ENCODE peak calls at places on chromosomes 4 and X, in ten cellular contexts. P is right cardiac atrium; W is stimulated activated CD4-positive, alpha-beta T cell treated with anti-CD3 and anti-CD28 coated beads, Interleukin-15, amount 100 ng/mL, for 1 hour; B is naive thymus-derived CD4-positive, alpha-beta T cell; Z is NCI-H1048; K is GM03348; D is lung microvascular endothelial cell; H is tibial nerve; G is amniotic stem cell; L is H9. I is an unnamed sample.

GRCh38 chr4:108170729-108171540 is 2.2 kb upstream of the LEF1 start:
- DNase-seq in G (no peak), W (no peak), B (no peak), P (no peak), L (no peak), D (no peak), Z (no peak), K (no peak), H (no peak), I (no peak)

GRCh38 chr4:162497564-162498167 is 333.9 kb upstream of the FSTL5 start:
- DNase-seq in H (no peak), G (no peak), D (peak; percentile 60), K (peak; percentile 53), B (no peak), P (no peak), W (no peak), Z (no peak), L (no peak), I (no peak)

GRCh38 chrX:37825225-37825842 is 22.0 kb downstream of the DYNLT3 start:
- DNase-seq in H (peak; percentile 20), G (no peak), L (peak; percentile 25), D (peak; percentile 53), Z (peak; percentile 5), P (peak; percentile 25), K (peak; percentile 20), B (peak; percentile 30), W (peak; percentile 11), I (peak; percentile 28)

GRCh38 chr4:17528526-17529165 is 13.7 kb downstream of the CLRN2 start:
- DNase-seq in W (no peak), G (no peak), D (no peak), Z (no peak), B (no peak), H (no peak), P (no peak), K (no peak), L (no peak), I (no peak)

GRCh38 chr4:169184236-169184635 is 86.5 kb downstream of the SH3RF1 start:
- DNase-seq in P (no peak), L (no peak), Z (no peak), D (no peak), W (no peak), H (no peak), K (peak; percentile 34), G (no peak), B (no peak), I (no peak)

GRCh38 chrX:17944833-17945497 is 83.9 kb upstream of the RAI2 start:
- DNase-seq in W (no peak), K (peak; percentile 2), H (no peak), L (no peak), B (no peak), D (peak; percentile 19), P (no peak), Z (no peak), G (no peak), I (no peak)

GRCh38 chrX:129693343-129693742 is 38.6 kb upstream of the APLN start:
- DNase-seq in H (no peak), L (no peak), D (no peak), P (no peak), Z (no peak), B (no peak), K (no peak), G (no peak), W (no peak), I (no peak)

GRCh38 chr4:84484274-84484673 is 14.8 kb downstream of the NKX6-1 start:
- DNase-seq in Z (no peak), D (no peak), K (no peak), L (peak; percentile 45), G (no peak), H (no peak), P (no peak), B (no peak), W (no peak), I (no peak)

GRCh38 chr4:86218721-86219481 is 141.0 kb downstream of the MAPK10 start:
- DNase-seq in Z (no peak), W (no peak), K (peak; percentile 11), H (no peak), B (no peak), P (no peak), D (no peak), L (no peak), G (no peak), I (no peak)

GRCh38 chr4:79575709-79576479 is 167.9 kb upstream of the GK2 start:
- DNase-seq in K (no peak), B (no peak), H (no peak), G (no peak), L (no peak), P (peak; percentile 17), D (no peak), Z (no peak), W (no peak), I (no peak)

GRCh38 chr4:71296945-71297344 is 41.9 kb upstream of the SLC4A4 start:
- DNase-seq in B (no peak), W (no peak), Z (no peak), L (no peak), H (no peak), G (no peak), D (no peak), K (no peak), P (no peak), I (no peak)

GRCh38 chr4:111837761-111838160 is 307.5 kb upstream of the FAM241A start:
- DNase-seq in P (no peak), H (no peak), Z (no peak), K (no peak), L (no peak), G (no peak), D (no peak), W (no peak), B (no peak), I (no peak)

GRCh38 chrX:35276115-35276514 is 333.5 kb downstream of the FAM47B start:
- DNase-seq in P (no peak), D (no peak), W (no peak), B (no peak), H (no peak), G (no peak), Z (no peak), K (no peak), L (no peak), I (no peak)

GRCh38 chrX:82384401-82384800 is 1123.7 kb upstream of the POU3F4 start:
- DNase-seq in P (no peak), Z (no peak), H (no peak), D (no peak), W (no peak), L (no peak), G (no peak), K (no peak), B (no peak), I (no peak)

GRCh38 chrX:134542485-134542884 is 82.5 kb downstream of the HPRT1 start:
- DNase-seq in H (no peak), Z (no peak), B (no peak), D (peak; percentile 22), W (no peak), K (peak; percentile 46), L (no peak), P (no peak), G (no peak), I (no peak)

GRCh38 chr4:26105815-26106699 is 192.0 kb downstream of the SMIM20 start:
- DNase-seq in Z (no peak), W (no peak), G (no peak), P (no peak), D (peak; percentile 92), K (peak; percentile 42), L (no peak), H (no peak), B (no peak), I (no peak)

GRCh38 chrX:57044226-57044625 is 48.9 kb upstream of the SPIN3 start:
- DNase-seq in L (no peak), B (no peak), W (no peak), P (no peak), D (no peak), Z (no peak), G (no peak), H (no peak), K (no peak), I (no peak)

GRCh38 chrX:110915120-110915519 is 119.5 kb upstream of the CHRDL1 start:
- DNase-seq in B (no peak), Z (no peak), K (peak; percentile 63), W (no peak), H (no peak), P (no peak), L (no peak), G (no peak), D (no peak), I (no peak)

GRCh38 chr4:149176019-149176418 is 639.6 kb downstream of the IQCM start:
- DNase-seq in D (no peak), K (no peak), G (no peak), Z (no peak), H (no peak), P (no peak), W (no peak), L (peak; percentile 51), B (no peak), I (no peak)

GRCh38 chr4:304987-305680 is at the start of gene ZNF732:
- DNase-seq in G (no peak), K (peak; percentile 36), H (no peak), Z (no peak), W (no peak), D (peak; percentile 67), B (no peak), P (peak; percentile 54), L (no peak), I (peak; percentile 91)

GRCh38 chr4:86895692-86896488 is 3.7 kb upstream of the C4orf36 start:
- DNase-seq in P (no peak), B (no peak), G (peak; percentile 74), Z (peak; percentile 55), D (peak; percentile 77), W (no peak), H (no peak), L (no peak), K (peak; percentile 74), I (no peak)

GRCh38 chrX:67780694-67781109 is 236.9 kb downstream of the AR start:
- DNase-seq in G (peak; percentile 1), W (no peak), Z (no peak), B (no peak), H (peak; percentile 41), L (no peak), K (peak; percentile 68), D (peak; percentile 82), P (peak; percentile 89), I (no peak)

GRCh38 chrX:52416816-52417215 is 48.0 kb downstream of the XAGE2 start:
- DNase-seq in Z (no peak), D (no peak), B (no peak), H (no peak), G (no peak), P (no peak), W (no peak), L (no peak), K (no peak), I (no peak)

GRCh38 chr4:159768011-159768410 is 665.1 kb downstream of the RAPGEF2 start:
- DNase-seq in G (no peak), H (no peak), Z (no peak), K (no peak), D (no peak), P (no peak), L (no peak), W (no peak), B (no peak), I (no peak)

GRCh38 chrX:149841929-149842328 is 39.1 kb upstream of the MAGEA8 start:
- DNase-seq in K (no peak), W (no peak), P (no peak), Z (no peak), L (no peak), G (no peak), B (no peak), D (no peak), H (no peak), I (no peak)

GRCh38 chr4:161595230-161595771 is 568.5 kb downstream of the FSTL5 start:
- DNase-seq in H (no peak), Z (no peak), L (no peak), W (no peak), P (no peak), K (no peak), D (no peak), G (no peak), B (no peak), I (no peak)

GRCh38 chr4:187633245-187633644 is 362.3 kb upstream of the ZFP42 start:
- DNase-seq in K (no peak), P (no peak), G (no peak), Z (no peak), D (no peak), B (no peak), L (no peak), W (no peak), H (no peak), I (no peak)

GRCh38 chr4:89136525-89136924 is 25.2 kb downstream of the TIGD2 start:
- DNase-seq in K (no peak), P (no peak), L (no peak), D (no peak), W (no peak), G (no peak), H (no peak), B (no peak), Z (no peak), I (no peak)

I was measured in NT2/D1.